ENCODE peak calls at places on chromosomes 11 and 22, in seven cellular contexts. M is fibroblast of pulmonary artery, P is A549, F is left ventricle myocardium inferior, Q is PC-3, E is cardiac muscle cell, Y is neural progenitor cell. R is an unnamed sample.

GRCh38 chr11:112753706-112754105 is 207.5 kb upstream of the NCAM1 start:
- DNase-seq in Y (no peak), F (no peak), Q (no peak), P (no peak), E (no peak), M (no peak), R (no peak)

GRCh38 chr11:107496011-107496410 is 38.4 kb upstream of the CWF19L2 start:
- DNase-seq in Q (peak), E (peak), Y (no peak), F (no peak), M (peak), P (no peak), R (peak)

GRCh38 chr11:69731110-69731509 is 27.3 kb upstream of the FGF19 start:
- DNase-seq in M (no peak), Y (no peak), P (no peak), E (no peak), F (no peak), Q (no peak), R (no peak)

GRCh38 chr11:126060651-126061220 is 1.9 kb downstream of the CDON start:
- DNase-seq in Q (peak), F (no peak), M (no peak), P (no peak), E (no peak), Y (peak), R (no peak)

GRCh38 chr22:46063861-46064235 is 86.5 kb upstream of the PPARA start:
- DNase-seq in F (peak), Y (no peak), E (no peak), M (no peak), P (no peak), Q (peak), R (no peak)

GRCh38 chr11:27084407-27084985 is 43.9 kb downstream of the BBOX1 start:
- DNase-seq in P (no peak), Q (no peak), E (no peak), Y (peak), M (no peak), F (no peak), R (peak)

GRCh38 chr22:30192427-30192826 is 54.1 kb downstream of the LIF start:
- DNase-seq in F (no peak), Y (no peak), E (no peak), Q (peak), M (no peak), P (no peak), R (no peak)

GRCh38 chr11:110182886-110183285 is 89.7 kb downstream of the ZC3H12C start:
- DNase-seq in F (no peak), Q (peak), E (peak), P (no peak), Y (no peak), M (peak), R (peak)

GRCh38 chr11:86806903-86807302 is 6.6 kb downstream of the PRSS23 start:
- DNase-seq in M (no peak), Q (no peak), E (no peak), P (no peak), Y (no peak), F (no peak), R (no peak)

GRCh38 chr11:1013628-1013935 is 22.9 kb downstream of the MUC6 start:
- DNase-seq in E (no peak), Y (no peak), Q (no peak), F (no peak), M (no peak), P (no peak), R (no peak)

GRCh38 chr11:20158597-20159257 is 1.5 kb downstream of the DBX1 start:
- DNase-seq in P (no peak), F (peak), Q (peak), E (peak), M (peak), Y (peak), R (peak)

GRCh38 chr11:8728566-8728965 is 46.0 kb downstream of the RPL27A start:
- DNase-seq in M (no peak), F (no peak), Q (peak), P (no peak), Y (no peak), E (peak), R (peak)

GRCh38 chr11:113475160-113475761 is at the start of gene DRD2:
- DNase-seq in P (no peak), M (no peak), Y (peak), F (no peak), E (peak), Q (no peak), R (no peak)

GRCh38 chr11:117614695-117615094 is 182.3 kb downstream of the DSCAML1 start:
- DNase-seq in Q (no peak), Y (peak), F (no peak), E (no peak), M (no peak), P (no peak), R (no peak)

GRCh38 chr11:8202428-8203160 is 33.8 kb upstream of the RIC3 start:
- DNase-seq in E (no peak), Q (no peak), F (no peak), Y (no peak), P (no peak), M (no peak), R (no peak)

GRCh38 chr11:87035976-87036583 is 1.7 kb upstream of the TMEM135 start:
- DNase-seq in F (no peak), E (no peak), Y (no peak), M (no peak), Q (no peak), P (no peak), R (no peak)

GRCh38 chr11:124643605-124644425 is 21.2 kb downstream of the TBRG1 start:
- DNase-seq in E (peak), F (no peak), M (peak), Q (no peak), P (no peak), Y (no peak), R (peak)

GRCh38 chr11:68498903-68499883 is 38.6 kb downstream of the PPP6R3 start:
- DNase-seq in P (no peak), E (no peak), F (no peak), Y (no peak), M (no peak), Q (no peak), R (no peak)
- TF ChIP-seq CTCF in P (no peak), E (no peak), F (no peak), Y (no peak), M (no peak), Q (no peak), R (no peak)

DNA sequence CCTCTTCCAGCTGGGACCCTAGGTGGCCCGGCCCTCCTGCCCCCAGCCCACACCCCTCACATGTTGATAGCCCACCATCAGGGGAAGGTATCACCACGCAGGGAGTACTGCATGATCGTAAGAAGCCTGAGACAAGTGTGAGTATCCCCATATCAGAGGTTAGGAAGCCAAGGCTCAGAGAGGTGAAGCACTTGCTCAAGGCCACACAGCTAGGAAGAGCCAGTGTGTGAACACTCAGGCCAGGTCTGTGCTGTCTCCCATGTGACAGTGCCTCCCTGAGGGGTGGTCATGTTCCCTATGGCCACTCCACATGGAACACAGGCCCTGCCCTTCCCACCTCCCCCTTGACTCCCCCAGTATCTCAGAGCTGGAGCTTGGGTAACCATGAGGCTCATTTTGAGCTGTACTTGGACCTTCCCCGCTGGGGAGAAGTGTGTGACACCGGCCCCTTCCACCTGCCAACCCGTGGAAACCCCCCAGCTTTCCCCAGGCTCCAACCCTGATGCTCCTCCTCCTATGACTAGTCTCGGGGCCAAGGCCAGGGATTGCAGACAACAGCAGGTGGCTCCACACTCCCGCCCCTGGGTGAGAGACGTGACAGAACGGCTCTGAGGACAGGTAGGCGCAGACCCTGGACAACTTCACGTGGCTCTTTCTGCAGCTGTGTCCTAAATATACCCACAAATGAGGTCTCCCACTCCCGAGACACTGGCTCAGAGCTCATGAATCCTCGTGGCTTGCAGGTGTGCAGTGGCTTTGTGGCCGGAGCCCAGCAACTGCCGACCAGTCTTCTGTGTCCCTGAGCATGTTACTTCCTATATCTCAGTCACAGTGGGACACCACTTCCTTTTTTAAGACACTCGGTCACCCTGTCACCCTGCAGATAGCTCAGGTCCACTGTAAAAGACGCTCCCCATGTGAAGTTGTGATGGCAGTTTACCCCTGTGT is 55.3 kb downstream of the NECTIN1 start:
- DNase-seq in P (no peak), M (no peak), F (no peak), E (no peak), Q (no peak), Y (no peak), R (no peak)
- H3K4me3 ChIP-seq in P (no peak), M (no peak), F (no peak), E (no peak), Q (no peak), Y (no peak), R (no peak)

GRCh38 chr11:134050541-134051383 is 18.1 kb upstream of the JAM3 start:
- DNase-seq in F (peak), Q (peak), P (peak), M (peak), Y (peak), E (peak), R (peak)
- TF ChIP-seq CTCF in F (peak), Q (peak), P (peak), M (peak), Y (peak), E (peak), R (peak)

DNA sequence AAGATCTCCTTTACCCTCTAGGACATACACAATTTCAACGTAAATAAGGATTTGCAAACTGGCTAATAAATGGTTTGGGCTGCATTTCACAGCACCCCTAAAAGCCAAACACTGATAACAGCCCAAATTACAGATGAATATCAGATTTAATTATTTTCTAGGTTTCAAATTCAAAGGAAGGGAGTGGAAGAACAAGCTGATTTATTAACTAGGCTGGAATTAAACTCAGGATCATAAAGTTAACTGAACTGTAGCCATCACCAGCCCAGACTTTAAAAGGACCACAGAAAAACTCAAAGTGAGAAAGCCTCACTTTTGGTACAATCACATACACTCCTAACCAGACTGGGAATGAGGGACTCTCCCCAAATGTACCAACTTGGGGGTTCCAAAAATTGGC is 43.7 kb downstream of the SYTL2 start:
- DNase-seq in Y (no peak), M (no peak), E (no peak), F (no peak), Q (no peak), P (no peak), R (no peak)
- H3K4me3 ChIP-seq in Y (no peak), M (no peak), E (no peak), F (no peak), Q (no peak), P (no peak), R (no peak)

GRCh38 chr11:64042301-64042700 is 6.6 kb downstream of the FLRT1 start:
- DNase-seq in Q (no peak), M (no peak), P (no peak), F (no peak), E (no peak), Y (peak), R (no peak)

GRCh38 chr11:64039012-64039665 is 3.4 kb downstream of the FLRT1 start:
- DNase-seq in F (no peak), M (no peak), P (no peak), Q (no peak), Y (no peak), E (no peak), R (no peak)

GRCh38 chr11:64038500-64038899 is 2.8 kb downstream of the FLRT1 start:
- DNase-seq in E (no peak), P (no peak), Q (no peak), M (no peak), F (no peak), Y (no peak), R (no peak)

GRCh38 chr11:64041846-64042245 is 6.1 kb downstream of the FLRT1 start:
- DNase-seq in Q (no peak), E (no peak), P (no peak), M (no peak), Y (no peak), F (no peak), R (no peak)

GRCh38 chr11:64040684-64041267 is 5.0 kb downstream of the FLRT1 start:
- DNase-seq in M (no peak), Q (no peak), P (peak), E (no peak), Y (peak), F (no peak), R (no peak)
- TF ChIP-seq CTCF in M (peak), Q (peak), P (peak), E (peak), Y (peak), F (peak), R (peak)

DNA sequence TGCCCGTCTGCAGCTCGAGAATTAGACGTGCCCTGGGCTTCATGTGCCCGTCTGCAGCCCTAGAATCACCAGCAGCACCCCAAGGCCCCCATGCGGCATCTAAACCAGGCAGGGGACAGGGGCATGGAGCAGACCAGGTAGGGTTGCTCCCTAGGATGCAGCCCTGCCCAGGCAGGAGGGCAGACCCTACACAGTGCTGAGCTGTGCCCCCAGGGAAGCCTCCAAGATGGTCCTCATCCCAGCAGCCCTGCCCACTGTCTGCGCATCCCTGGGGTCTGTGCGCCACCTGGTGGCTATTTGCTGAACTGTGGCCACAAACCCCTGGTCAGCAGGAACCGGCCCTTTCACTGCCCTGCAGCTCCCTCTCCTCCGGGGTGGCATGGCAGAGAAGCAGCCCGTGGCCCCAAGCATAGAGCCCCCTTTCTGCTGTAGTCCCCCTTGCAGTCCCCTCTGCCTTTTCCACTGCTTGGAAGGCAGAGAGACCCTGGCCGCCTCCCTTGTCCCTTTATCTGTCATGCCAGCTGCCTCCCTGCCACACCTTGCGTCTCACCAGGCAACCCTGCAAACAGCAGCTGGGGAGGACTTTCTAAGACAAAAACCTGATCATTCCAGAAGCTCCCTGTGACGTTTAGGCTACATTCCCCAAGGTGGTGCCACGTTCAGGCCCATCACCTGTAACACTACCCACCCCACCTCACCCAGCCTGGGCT is 86.6 kb downstream of the KCNQ1 start:
- DNase-seq in E (peak), Q (peak), P (peak), Y (peak), F (peak), M (peak), R (peak)
- H3K4me3 ChIP-seq in E (no peak), Q (no peak), P (no peak), Y (no peak), F (no peak), M (no peak), R (no peak)

GRCh38 chr11:42772886-42773285 is 538.9 kb upstream of the API5 start:
- DNase-seq in Q (no peak), P (no peak), F (no peak), M (no peak), E (no peak), Y (no peak), R (no peak)

GRCh38 chr11:42777776-42778175 is 534.0 kb upstream of the API5 start:
- DNase-seq in Q (no peak), Y (no peak), E (no peak), F (no peak), P (no peak), M (no peak), R (no peak)

DNA sequence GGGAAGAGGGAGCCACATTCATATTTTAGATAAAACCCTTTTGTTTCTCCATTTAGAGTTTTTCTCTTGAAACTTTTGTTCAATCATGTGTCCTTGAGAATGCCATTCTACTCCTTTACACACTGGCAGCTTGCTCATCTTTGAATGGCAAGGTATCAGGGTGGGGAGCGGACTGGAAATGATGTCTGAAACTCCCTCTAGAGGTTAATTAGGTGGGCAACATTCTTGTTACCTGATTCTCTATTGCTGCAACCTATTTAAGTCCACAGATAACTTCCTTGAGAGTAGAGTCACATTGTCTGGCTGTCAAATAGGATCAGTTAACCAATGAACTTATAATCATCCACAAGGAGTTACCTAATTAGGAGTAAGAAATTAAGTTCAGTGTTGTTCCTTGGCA is 533.6 kb upstream of the API5 start:
- DNase-seq in P (no peak), Y (peak), Q (no peak), E (no peak), M (no peak), F (no peak), R (no peak)
- TF ChIP-seq CTCF in P (no peak), Y (peak), Q (peak), E (no peak), M (no peak), F (no peak), R (no peak)

DNA sequence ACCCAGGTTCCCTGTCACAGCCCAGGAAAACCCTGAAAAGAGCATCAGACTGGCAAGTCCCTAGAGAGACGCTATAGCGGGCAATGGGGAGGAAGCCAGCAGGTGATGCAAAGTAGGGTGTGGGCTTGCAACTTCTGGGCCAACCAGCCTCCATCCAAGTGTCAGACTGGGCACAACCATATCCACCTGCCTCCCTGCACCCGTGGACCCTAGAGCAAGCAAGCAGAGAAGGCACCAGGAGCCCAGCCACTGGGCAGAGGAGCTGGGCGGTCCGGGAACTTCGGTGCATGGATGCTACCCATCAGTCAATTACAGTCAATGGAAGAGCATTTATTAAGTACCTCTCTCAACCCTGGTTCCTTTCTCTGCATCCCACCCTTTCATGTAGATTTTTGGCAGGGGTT is 2.8 kb downstream of the NECTIN1 start:
- DNase-seq in M (no peak), F (no peak), E (no peak), Y (peak), Q (no peak), P (no peak), R (no peak)
- H3K4me3 ChIP-seq in M (no peak), F (peak), E (no peak), Y (peak), Q (no peak), P (no peak), R (no peak)

R was measured in astrocyte of the spinal cord.